ENCODE peak calls at places on chromosomes 2 and 18, in four cellular contexts. One of them, this sample, is unnamed.

GRCh38 chr2:6922201-6922656 is 5.0 kb downstream of the RNF144A start:
- DNase-seq in MM.1S: no peak
- DNase-seq in neural progenitor cell: peak
- DNase-seq in HCT116: no peak
- DNase-seq in this sample: no peak

GRCh38 chr2:124804014-124804940 is 779.2 kb downstream of the CNTNAP5 start:
- DNase-seq in MM.1S: peak
- DNase-seq in neural progenitor cell: peak
- DNase-seq in HCT116: peak
- DNase-seq in this sample: peak

GRCh38 chr18:13137041-13137938 is 81.3 kb upstream of the LDLRAD4 start:
- DNase-seq in MM.1S: peak
- DNase-seq in neural progenitor cell: peak
- DNase-seq in HCT116: no peak
- DNase-seq in this sample: peak

GRCh38 chr2:27356056-27356381 is 545 bp downstream of the GTF3C2 start:
- DNase-seq in MM.1S: no peak
- DNase-seq in neural progenitor cell: peak
- DNase-seq in HCT116: no peak
- DNase-seq in this sample: peak

GRCh38 chr2:54997826-54998225 is 52.4 kb downstream of the RTN4 start:
- DNase-seq in MM.1S: no peak
- DNase-seq in neural progenitor cell: no peak
- DNase-seq in HCT116: no peak
- DNase-seq in this sample: no peak

GRCh38 chr2:162197095-162197825 is 45.2 kb upstream of the GCG start:
- DNase-seq in MM.1S: no peak
- DNase-seq in neural progenitor cell: no peak
- DNase-seq in HCT116: no peak
- DNase-seq in this sample: peak

GRCh38 chr2:112811841-112812306 is 24.7 kb downstream of the IL1B start:
- DNase-seq in MM.1S: no peak
- DNase-seq in neural progenitor cell: no peak
- DNase-seq in HCT116: no peak
- DNase-seq in this sample: peak

GRCh38 chr2:74387346-74387745 is 7.2 kb upstream of the DCTN1 start:
- DNase-seq in MM.1S: no peak
- DNase-seq in neural progenitor cell: no peak
- DNase-seq in HCT116: no peak
- DNase-seq in this sample: peak

GRCh38 chr2:202039278-202040100 is 5.8 kb downstream of the FZD7 start:
- DNase-seq in MM.1S: no peak
- DNase-seq in neural progenitor cell: peak
- DNase-seq in HCT116: no peak
- DNase-seq in this sample: peak

GRCh38 chr2:226190479-226191252 is 609.0 kb downstream of the IRS1 start:
- DNase-seq in MM.1S: no peak
- DNase-seq in neural progenitor cell: no peak
- DNase-seq in HCT116: peak
- DNase-seq in this sample: no peak

GRCh38 chr2:218294430-218294999 is 2.2 kb upstream of the TMBIM1 start:
- DNase-seq in MM.1S: no peak
- DNase-seq in neural progenitor cell: no peak
- DNase-seq in HCT116: no peak
- DNase-seq in this sample: no peak

GRCh38 chr2:223947711-223948205 is 2.6 kb upstream of the WDFY1 start:
- DNase-seq in MM.1S: no peak
- DNase-seq in neural progenitor cell: peak
- DNase-seq in HCT116: no peak
- DNase-seq in this sample: no peak

GRCh38 chr2:98458667-98459380 is 14.2 kb downstream of the INPP4A start:
- DNase-seq in MM.1S: peak
- DNase-seq in neural progenitor cell: no peak
- DNase-seq in HCT116: no peak
- DNase-seq in this sample: no peak

GRCh38 chr2:201500534-201500933 is 49.0 kb downstream of the STRADB start:
- DNase-seq in MM.1S: no peak
- DNase-seq in neural progenitor cell: no peak
- DNase-seq in HCT116: no peak
- DNase-seq in this sample: peak

GRCh38 chr2:39511219-39511785 is 74.2 kb upstream of the MAP4K3 start:
- DNase-seq in MM.1S: no peak
- DNase-seq in neural progenitor cell: no peak
- DNase-seq in HCT116: no peak
- DNase-seq in this sample: no peak

GRCh38 chr2:219969508-219969907 is 342.1 kb downstream of the SLC4A3 start:
- DNase-seq in MM.1S: no peak
- DNase-seq in neural progenitor cell: no peak
- DNase-seq in HCT116: no peak
- DNase-seq in this sample: peak

GRCh38 chr18:35585608-35586007 is 4.1 kb downstream of the GALNT1 start:
- DNase-seq in MM.1S: no peak
- DNase-seq in neural progenitor cell: no peak
- DNase-seq in HCT116: no peak
- DNase-seq in this sample: no peak

GRCh38 chr2:59885536-59885935 is 667.9 kb downstream of the BCL11A start:
- DNase-seq in MM.1S: no peak
- DNase-seq in neural progenitor cell: no peak
- DNase-seq in HCT116: no peak
- DNase-seq in this sample: no peak

GRCh38 chr2:41966431-41966893 is 81.4 kb upstream of the PKDCC start:
- DNase-seq in MM.1S: no peak
- DNase-seq in neural progenitor cell: no peak
- DNase-seq in HCT116: no peak
- DNase-seq in this sample: peak

GRCh38 chr2:240832205-240832727 is 12.2 kb upstream of the KIF1A start:
- DNase-seq in MM.1S: no peak
- DNase-seq in neural progenitor cell: peak
- DNase-seq in HCT116: peak
- DNase-seq in this sample: peak

GRCh38 chr2:109188924-109189323 is 59.9 kb downstream of the SH3RF3 start:
- DNase-seq in MM.1S: no peak
- DNase-seq in neural progenitor cell: no peak
- DNase-seq in HCT116: no peak
- DNase-seq in this sample: no peak

GRCh38 chr2:207983654-207984053 is 41.7 kb downstream of the PLEKHM3 start:
- DNase-seq in MM.1S: no peak
- DNase-seq in neural progenitor cell: no peak
- DNase-seq in HCT116: no peak
- DNase-seq in this sample: no peak

GRCh38 chr18:32548688-32549087 is 78.0 kb upstream of the GAREM1 start:
- DNase-seq in MM.1S: no peak
- DNase-seq in neural progenitor cell: peak
- DNase-seq in HCT116: no peak
- DNase-seq in this sample: no peak

GRCh38 chr18:32549248-32549842 is 78.7 kb upstream of the GAREM1 start:
- DNase-seq in MM.1S: peak
- DNase-seq in neural progenitor cell: peak
- DNase-seq in HCT116: peak
- DNase-seq in this sample: peak

GRCh38 chr18:32553174-32553573 is 82.5 kb upstream of the GAREM1 start:
- DNase-seq in MM.1S: no peak
- DNase-seq in neural progenitor cell: no peak
- DNase-seq in HCT116: no peak
- DNase-seq in this sample: no peak

GRCh38 chr18:32552421-32553030 is 81.8 kb upstream of the GAREM1 start:
- DNase-seq in MM.1S: peak
- DNase-seq in neural progenitor cell: peak
- DNase-seq in HCT116: peak
- DNase-seq in this sample: peak

DNA sequence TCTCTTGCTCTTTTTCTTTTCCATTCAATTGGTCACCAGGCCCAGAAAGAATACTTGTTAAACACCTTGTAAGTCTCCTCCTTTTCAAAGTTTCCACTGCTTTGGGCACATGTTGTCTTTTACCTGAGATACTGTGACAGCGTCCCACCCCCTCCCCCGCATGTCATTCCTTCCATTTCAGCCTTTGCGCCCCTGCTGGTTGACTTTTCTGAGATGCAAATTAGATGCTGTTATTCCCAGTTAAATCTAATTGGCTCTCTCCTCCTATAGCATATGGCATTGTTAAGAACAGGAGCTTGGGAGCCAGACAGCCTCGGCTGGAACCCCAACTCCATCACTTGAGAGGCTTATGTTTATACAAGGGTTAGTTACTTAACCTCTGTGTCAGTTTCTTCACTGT is 80.3 kb upstream of the GAREM1 start:
- DNase-seq in MM.1S: no peak
- DNase-seq in neural progenitor cell: peak
- DNase-seq in HCT116: peak
- DNase-seq in this sample: no peak
- TF ChIP-seq CTCF in MM.1S: no peak
- TF ChIP-seq CTCF in neural progenitor cell: peak
- TF ChIP-seq CTCF in HCT116: peak
- TF ChIP-seq CTCF in this sample: no peak

GRCh38 chr18:50076245-50076644 is 118.7 kb downstream of the MYO5B start:
- DNase-seq in MM.1S: no peak
- DNase-seq in neural progenitor cell: no peak
- DNase-seq in HCT116: no peak
- DNase-seq in this sample: no peak

GRCh38 chr18:50079571-50080295 is 115.2 kb downstream of the MYO5B start:
- DNase-seq in MM.1S: no peak
- DNase-seq in neural progenitor cell: no peak
- DNase-seq in HCT116: no peak
- DNase-seq in this sample: no peak

GRCh38 chr18:50083708-50084107 is 111.2 kb downstream of the MYO5B start:
- DNase-seq in MM.1S: no peak
- DNase-seq in neural progenitor cell: no peak
- DNase-seq in HCT116: no peak
- DNase-seq in this sample: no peak

GRCh38 chr18:50075772-50076171 is 119.2 kb downstream of the MYO5B start:
- DNase-seq in MM.1S: no peak
- DNase-seq in neural progenitor cell: no peak
- DNase-seq in HCT116: no peak
- DNase-seq in this sample: no peak

GRCh38 chr18:50080932-50081560 is 113.9 kb downstream of the MYO5B start:
- DNase-seq in MM.1S: no peak
- DNase-seq in neural progenitor cell: no peak
- DNase-seq in HCT116: peak
- DNase-seq in this sample: no peak
- H3K4me2 ChIP-seq in MM.1S: peak
- H3K4me2 ChIP-seq in neural progenitor cell: no peak
- H3K4me2 ChIP-seq in HCT116: peak
- H3K4me2 ChIP-seq in this sample: no peak

DNA sequence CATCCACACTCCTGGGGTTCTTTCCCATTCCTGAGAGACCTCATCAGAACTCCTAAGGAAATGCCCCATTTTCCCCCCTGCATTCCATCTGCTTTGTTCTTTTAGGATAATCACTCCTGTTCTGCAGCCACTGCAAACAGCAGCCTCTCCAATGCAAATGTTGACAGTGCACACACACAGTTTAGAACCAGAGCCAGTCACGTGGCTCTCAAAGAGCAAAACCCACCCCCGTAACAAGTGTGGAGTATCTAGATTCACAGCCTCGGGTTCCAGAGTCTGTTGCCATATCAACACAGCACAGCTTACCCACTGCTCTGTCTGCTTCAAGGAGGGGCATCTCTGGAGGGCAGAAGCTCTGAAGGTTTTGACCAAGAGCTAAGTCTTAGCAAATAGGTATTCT is 180.0 kb downstream of the NAPG start:
- DNase-seq in MM.1S: no peak
- DNase-seq in neural progenitor cell: peak
- DNase-seq in HCT116: no peak
- DNase-seq in this sample: no peak
- TF ChIP-seq CTCF in MM.1S: no peak
- TF ChIP-seq CTCF in neural progenitor cell: no peak
- TF ChIP-seq CTCF in HCT116: no peak
- TF ChIP-seq CTCF in this sample: no peak

GRCh38 chr2:206435738-206436137 is 7.6 kb upstream of the ADAM23 start:
- DNase-seq in MM.1S: no peak
- DNase-seq in neural progenitor cell: peak
- DNase-seq in HCT116: no peak
- DNase-seq in this sample: no peak
- H3K4me2 ChIP-seq in MM.1S: no peak
- H3K4me2 ChIP-seq in neural progenitor cell: no peak
- H3K4me2 ChIP-seq in HCT116: no peak
- H3K4me2 ChIP-seq in this sample: no peak